ENCODE peak calls at places on chromosome 18, in ten cellular contexts. C is NCI-H524; F is AML-193; Q is stimulated activated CD8-positive, alpha-beta memory T cell treated with anti-CD3 and anti-CD28 coated beads, Interleukin-15, amount 100 ng/mL, for 1 hour; G is GM20000; P is activated CD4-positive, CD25-positive, alpha-beta regulatory T cell; S is A549; H is EL; J is LoVo; B is sciatic nerve. M is an unnamed sample.

GRCh38 chr18:47883771-47884413 is 46.6 kb downstream of the SMAD2 start:
- DNase-seq in G (no peak), H (peak; percentile 86), C (no peak), P (no peak), Q (no peak), J (no peak), B (no peak), F (no peak), S (no peak), M (no peak)

GRCh38 chr18:76953186-76953982 is 131.0 kb downstream of the ZNF236 start:
- DNase-seq in F (no peak), H (no peak), S (no peak), J (no peak), C (no peak), Q (no peak), G (no peak), B (peak; percentile 88), P (no peak), M (no peak)

GRCh38 chr18:76619342-76620315 is 124.6 kb upstream of the ZNF516 start:
- DNase-seq in P (no peak), J (no peak), S (no peak), B (peak; percentile 87), F (peak; percentile 54), G (no peak), Q (no peak), H (peak; percentile 52), C (peak; percentile 85), M (no peak)

GRCh38 chr18:61581578-61582204 is 248.5 kb downstream of the CDH20 start:
- DNase-seq in F (peak; percentile 3), S (peak; percentile 55), G (peak; percentile 77), C (peak; percentile 66), H (peak; percentile 67), P (peak; percentile 30), Q (peak; percentile 48), B (peak; percentile 88), J (peak; percentile 52), M (no peak)

GRCh38 chr18:23924813-23925212 is 89.7 kb upstream of the TTC39C start:
- DNase-seq in S (no peak), G (no peak), H (peak; percentile 72), J (no peak), Q (no peak), P (no peak), C (no peak), F (no peak), B (no peak), M (no peak)

GRCh38 chr18:5628512-5629255 is 84.9 kb upstream of the EPB41L3 start:
- DNase-seq in J (peak; percentile 41), S (no peak), C (peak; percentile 32), B (peak; percentile 65), G (peak; percentile 57), H (no peak), P (no peak), F (no peak), Q (no peak), M (no peak)

GRCh38 chr18:55047546-55047945 is 88.3 kb upstream of the CCDC68 start:
- DNase-seq in F (no peak), S (no peak), H (peak; percentile 47), C (no peak), B (no peak), Q (no peak), J (no peak), P (no peak), G (no peak), M (no peak)

GRCh38 chr18:55319517-55319905 is 268.5 kb downstream of the TCF4 start:
- DNase-seq in G (no peak), C (no peak), F (no peak), S (no peak), P (no peak), H (peak; percentile 84), J (no peak), B (no peak), Q (no peak), M (no peak)

GRCh38 chr18:39435209-39435608 is 1869.6 kb upstream of the CELF4 start:
- DNase-seq in P (no peak), B (no peak), J (no peak), Q (no peak), S (no peak), G (no peak), F (no peak), H (no peak), C (no peak), M (no peak)

GRCh38 chr18:59799383-59800015 is 100.3 kb upstream of the PMAIP1 start:
- DNase-seq in Q (no peak), B (no peak), J (no peak), H (peak; percentile 33), C (peak; percentile 16), P (no peak), G (no peak), S (no peak), F (no peak), M (no peak)

GRCh38 chr18:79167526-79168190 is 98.5 kb downstream of the ATP9B start:
- DNase-seq in G (no peak), J (no peak), C (no peak), S (no peak), F (no peak), B (no peak), Q (no peak), P (no peak), H (no peak), M (no peak)

GRCh38 chr18:63119647-63120046 is 199.9 kb downstream of the BCL2 start:
- DNase-seq in B (no peak), H (peak; percentile 12), S (peak; percentile 12), Q (no peak), J (peak; percentile 29), G (no peak), F (peak; percentile 13), C (peak; percentile 27), P (no peak), M (no peak)

GRCh38 chr18:908631-909621 is 4.3 kb downstream of the ADCYAP1 start:
- DNase-seq in Q (no peak), S (no peak), J (no peak), H (no peak), F (no peak), P (no peak), C (peak; percentile 61), G (peak; percentile 49), B (no peak), M (no peak)

GRCh38 chr18:23422751-23423418 is 30.2 kb upstream of the RIOK3 start:
- DNase-seq in C (peak; percentile 84), F (peak; percentile 96), S (peak; percentile 20), J (peak; percentile 91), G (peak; percentile 69), P (no peak), Q (peak; percentile 5), B (no peak), H (peak; percentile 76), M (peak; percentile 92)

GRCh38 chr18:27136208-27136535 is 48.9 kb downstream of the CHST9 start:
- DNase-seq in G (no peak), P (no peak), C (no peak), S (peak; percentile 4), Q (no peak), F (no peak), J (peak; percentile 28), B (no peak), H (peak; percentile 11), M (no peak)

GRCh38 chr18:10687161-10687925 is 161.5 kb downstream of the NAPG start:
- DNase-seq in F (no peak), H (peak; percentile 32), P (no peak), S (no peak), J (peak; percentile 1), B (no peak), Q (no peak), G (no peak), C (no peak), M (no peak)

GRCh38 chr18:36572135-36572856 is 256.5 kb downstream of the TPGS2 start:
- DNase-seq in G (peak; percentile 33), F (peak; percentile 25), C (peak; percentile 53), Q (no peak), S (peak; percentile 5), P (no peak), H (peak; percentile 59), B (no peak), J (peak; percentile 28), M (peak; percentile 38)

GRCh38 chr18:79780547-79780946 is 17.2 kb upstream of the KCNG2 start:
- DNase-seq in Q (no peak), F (no peak), P (no peak), H (no peak), J (no peak), C (no peak), S (no peak), G (no peak), B (peak; percentile 23), M (no peak)

GRCh38 chr18:42883177-42883576 is 232.3 kb downstream of the RIT2 start:
- DNase-seq in C (no peak), G (no peak), F (no peak), H (no peak), J (no peak), Q (no peak), S (no peak), P (no peak), B (no peak), M (no peak)

GRCh38 chr18:56756971-56757370 is 105.8 kb downstream of the WDR7 start:
- DNase-seq in F (no peak), J (no peak), C (peak; percentile 96), P (no peak), S (no peak), G (no peak), Q (no peak), B (no peak), H (no peak), M (no peak)

GRCh38 chr18:28961669-28962228 is 784.8 kb upstream of the CDH2 start:
- DNase-seq in Q (no peak), F (no peak), P (no peak), G (no peak), C (peak; percentile 56), J (peak; percentile 24), B (no peak), S (peak; percentile 0), H (peak; percentile 45), M (no peak)

GRCh38 chr18:48133675-48134251 is 203.3 kb upstream of the SMAD2 start:
- DNase-seq in B (no peak), H (no peak), C (no peak), G (no peak), J (peak; percentile 74), S (no peak), Q (no peak), P (no peak), F (no peak), M (no peak)

GRCh38 chr18:73613706-73614340 is 533.8 kb downstream of the FBXO15 start:
- DNase-seq in Q (no peak), C (no peak), H (peak; percentile 3), J (no peak), F (no peak), G (no peak), S (no peak), P (no peak), B (no peak), M (no peak)

GRCh38 chr18:78798402-78799175 is 181.0 kb upstream of the SALL3 start:
- DNase-seq in J (no peak), Q (no peak), S (no peak), C (no peak), B (peak; percentile 23), F (no peak), P (no peak), H (no peak), G (no peak), M (no peak)